ENCODE peak calls at places on chromosome 2, in six cellular contexts. F is A549, W is upper lobe of left lung, X is ovary, C is suprapubic skin, I is K562. K is an unnamed sample.

GRCh38 chr2:200451506-200451905 is 58.4 kb downstream of the KCTD18 start:
- DNase-seq in F (no peak), W (no peak), X (no peak), C (no peak), I (no peak), K (no peak)

GRCh38 chr2:108701208-108701607 is 18.1 kb upstream of the RANBP2 start:
- DNase-seq in F (no peak), W (no peak), X (no peak), C (no peak), I (no peak), K (no peak)

GRCh38 chr2:220789961-220790360 is 782.1 kb downstream of the EPHA4 start:
- DNase-seq in F (no peak), W (no peak), X (no peak), C (no peak), I (no peak), K (no peak)

GRCh38 chr2:201618744-201619654 is 24.3 kb downstream of the TMEM237 start:
- DNase-seq in F (no peak), W (peak; percentile 73), X (peak; percentile 89), C (peak; percentile 77), I (peak; percentile 57), K (peak; percentile 79)

GRCh38 chr2:230011617-230012016 is 57.1 kb downstream of the SLC16A14 start:
- DNase-seq in F (no peak), W (no peak), X (no peak), C (no peak), I (no peak), K (no peak)

GRCh38 chr2:135607561-135607960 is 76.3 kb downstream of the R3HDM1 start:
- DNase-seq in F (no peak), W (no peak), X (no peak), C (no peak), I (no peak), K (no peak)

GRCh38 chr2:107932986-107933385 is 53.3 kb upstream of the SLC5A7 start:
- DNase-seq in F (no peak), W (no peak), X (no peak), C (no peak), I (no peak), K (no peak)

GRCh38 chr2:161843936-161844335 is 219.7 kb downstream of the SLC4A10 start:
- DNase-seq in F (no peak), W (no peak), X (no peak), C (no peak), I (no peak), K (no peak)

GRCh38 chr2:39648574-39648973 is 17.1 kb upstream of the TMEM178A start:
- DNase-seq in F (no peak), W (no peak), X (no peak), C (no peak), I (no peak), K (no peak)

GRCh38 chr2:240464514-240465241 is 29.2 kb downstream of the GPC1 start:
- DNase-seq in F (no peak), W (no peak), X (peak; percentile 37), C (no peak), I (no peak), K (peak; percentile 53)

GRCh38 chr2:177064417-177064816 is 148.2 kb upstream of the HNRNPA3 start:
- DNase-seq in F (no peak), W (no peak), X (no peak), C (no peak), I (no peak), K (no peak)

GRCh38 chr2:177254433-177255226 is 9.9 kb downstream of the NFE2L2 start:
- DNase-seq in F (no peak), W (peak; percentile 54), X (peak; percentile 60), C (no peak), I (peak; percentile 77), K (peak; percentile 67)

GRCh38 chr2:10053351-10053750 is 10.0 kb downstream of the KLF11 start:
- DNase-seq in F (no peak), W (no peak), X (peak; percentile 22), C (no peak), I (no peak), K (no peak)

GRCh38 chr2:55133467-55134315 is 83.4 kb upstream of the RTN4 start:
- DNase-seq in F (no peak), W (peak; percentile 63), X (peak; percentile 52), C (no peak), I (peak; percentile 62), K (peak; percentile 74)

GRCh38 chr2:69375494-69376353 is 11.3 kb downstream of the GFPT1 start:
- DNase-seq in F (no peak), W (no peak), X (no peak), C (no peak), I (peak; percentile 50), K (no peak)

GRCh38 chr2:58137856-58138255 is 91.2 kb downstream of the VRK2 start:
- DNase-seq in F (no peak), W (no peak), X (no peak), C (no peak), I (no peak), K (no peak)

GRCh38 chr2:120552079-120552478 is 183.6 kb upstream of the GLI2 start:
- DNase-seq in F (no peak), W (no peak), X (no peak), C (no peak), I (no peak), K (no peak)

GRCh38 chr2:213242653-213243052 is 41.6 kb upstream of the SPAG16 start:
- DNase-seq in F (no peak), W (no peak), X (no peak), C (no peak), I (no peak), K (no peak)

GRCh38 chr2:213247566-213247965 is 36.7 kb upstream of the SPAG16 start:
- DNase-seq in F (no peak), W (no peak), X (no peak), C (no peak), I (no peak), K (no peak)

GRCh38 chr2:213246665-213247281 is 37.5 kb upstream of the SPAG16 start:
- DNase-seq in F (no peak), W (no peak), X (no peak), C (no peak), I (peak; percentile 2), K (no peak)

GRCh38 chr2:213241817-213242216 is 42.4 kb upstream of the SPAG16 start:
- DNase-seq in F (no peak), W (no peak), X (no peak), C (no peak), I (no peak), K (no peak)

GRCh38 chr2:213243189-213244044 is 40.8 kb upstream of the SPAG16 start:
- DNase-seq in F (no peak), W (no peak), X (no peak), C (no peak), I (no peak), K (no peak)
- TF ChIP-seq POLR2A in F (no peak), W (no peak), X (no peak), C (no peak), I (no peak), K (no peak)

GRCh38 chr2:112703684-112704083 is 17.1 kb upstream of the NT5DC4 start:
- DNase-seq in F (no peak), W (no peak), X (no peak), C (no peak), I (no peak), K (no peak)
- TF ChIP-seq EP300 in F (no peak), W (no peak), X (no peak), C (no peak), I (no peak), K (no peak)

GRCh38 chr2:20186855-20187187 is 38.1 kb downstream of the SDC1 start:
- DNase-seq in F (no peak), W (no peak), X (no peak), C (no peak), I (no peak), K (no peak)

GRCh38 chr2:20187331-20187730 is 37.6 kb downstream of the SDC1 start:
- DNase-seq in F (no peak), W (no peak), X (no peak), C (no peak), I (no peak), K (no peak)

GRCh38 chr2:20188201-20188600 is 36.7 kb downstream of the SDC1 start:
- DNase-seq in F (no peak), W (no peak), X (no peak), C (no peak), I (no peak), K (no peak)

GRCh38 chr2:20185176-20186022 is 39.5 kb downstream of the SDC1 start:
- DNase-seq in F (no peak), W (peak; percentile 75), X (no peak), C (no peak), I (no peak), K (no peak)

GRCh38 chr2:20186078-20186854 is 38.7 kb downstream of the SDC1 start:
- DNase-seq in F (peak; percentile 42), W (peak; percentile 80), X (no peak), C (no peak), I (peak; percentile 64), K (no peak)
- TF ChIP-seq POLR2A in F (no peak), W (peak; percentile 40), X (no peak), C (no peak), I (no peak), K (peak; percentile 65)

GRCh38 chr2:46865181-46865970 is 50.2 kb downstream of the MCFD2 start:
- DNase-seq in F (no peak), W (no peak), X (no peak), C (no peak), I (no peak), K (peak; percentile 54)
- TF ChIP-seq EP300 in F (no peak), W (no peak), X (no peak), C (no peak), I (no peak), K (no peak)

GRCh38 chr2:43399515-43400245 is 173.3 kb upstream of the ZFP36L2 start:
- DNase-seq in F (no peak), W (no peak), X (no peak), C (no peak), I (no peak), K (peak; percentile 71)
- TF ChIP-seq POLR2A in F (no peak), W (no peak), X (no peak), C (no peak), I (no peak), K (no peak)

GRCh38 chr2:178833382-178833781 is 26.2 kb upstream of the TTN start:
- DNase-seq in F (no peak), W (no peak), X (no peak), C (no peak), I (no peak), K (no peak)
- TF ChIP-seq EP300 in F (no peak), W (no peak), X (no peak), C (no peak), I (no peak), K (no peak)

GRCh38 chr2:86622878-86623548 is 652 bp downstream of the RNF103 start:
- DNase-seq in F (peak; percentile 53), W (peak; percentile 70), X (peak; percentile 75), C (peak; percentile 79), I (peak; percentile 63), K (peak; percentile 74)
- TF ChIP-seq POLR2A in F (peak; percentile 12), W (no peak), X (no peak), C (no peak), I (no peak), K (no peak)